ENCODE peak calls at places on chromosome 20, in six cellular contexts. One of them, this sample, is unnamed.

GRCh38 chr20:20205141-20205861 is 153.0 kb downstream of the CFAP61 start:
- DNase-seq in PC-3: no peak
- DNase-seq in NCI-H2171: no peak
- DNase-seq in kidney glomerular epithelial cell: no peak
- DNase-seq in NCI-H2029 treated with DMSO at 0.1 percent for 48 hours: peak; percentile 80
- DNase-seq in neural progenitor cell: no peak
- DNase-seq in this sample: no peak

GRCh38 chr20:1817577-1818211 is 77.5 kb upstream of the SIRPA start:
- DNase-seq in NCI-H2029 treated with DMSO at 0.1 percent for 48 hours: no peak
- DNase-seq in neural progenitor cell: no peak
- DNase-seq in NCI-H2171: no peak
- DNase-seq in PC-3: no peak
- DNase-seq in kidney glomerular epithelial cell: no peak
- DNase-seq in this sample: no peak

GRCh38 chr20:59412896-59413295 is 112.5 kb downstream of the EDN3 start:
- DNase-seq in PC-3: no peak
- DNase-seq in NCI-H2029 treated with DMSO at 0.1 percent for 48 hours: no peak
- DNase-seq in NCI-H2171: peak; percentile 42
- DNase-seq in kidney glomerular epithelial cell: no peak
- DNase-seq in neural progenitor cell: peak; percentile 71
- DNase-seq in this sample: peak; percentile 46

GRCh38 chr20:47493175-47493953 is 8.3 kb upstream of the NCOA3 start:
- DNase-seq in NCI-H2171: peak; percentile 63
- DNase-seq in neural progenitor cell: no peak
- DNase-seq in NCI-H2029 treated with DMSO at 0.1 percent for 48 hours: peak; percentile 96
- DNase-seq in kidney glomerular epithelial cell: peak; percentile 43
- DNase-seq in PC-3: peak; percentile 93
- DNase-seq in this sample: peak; percentile 52

GRCh38 chr20:47866480-47866879 is 81.2 kb upstream of the SULF2 start:
- DNase-seq in NCI-H2171: no peak
- DNase-seq in neural progenitor cell: no peak
- DNase-seq in PC-3: no peak
- DNase-seq in kidney glomerular epithelial cell: no peak
- DNase-seq in NCI-H2029 treated with DMSO at 0.1 percent for 48 hours: no peak
- DNase-seq in this sample: no peak

GRCh38 chr20:43459022-43459942 is 1.6 kb downstream of the SRSF6 start:
- DNase-seq in neural progenitor cell: peak; percentile 34
- DNase-seq in NCI-H2029 treated with DMSO at 0.1 percent for 48 hours: no peak
- DNase-seq in NCI-H2171: no peak
- DNase-seq in kidney glomerular epithelial cell: no peak
- DNase-seq in PC-3: no peak
- DNase-seq in this sample: no peak

GRCh38 chr20:17849901-17850673 is 118.5 kb downstream of the SNX5 start:
- DNase-seq in PC-3: peak; percentile 97
- DNase-seq in NCI-H2171: peak; percentile 40
- DNase-seq in NCI-H2029 treated with DMSO at 0.1 percent for 48 hours: no peak
- DNase-seq in kidney glomerular epithelial cell: peak; percentile 49
- DNase-seq in neural progenitor cell: no peak
- DNase-seq in this sample: no peak

GRCh38 chr20:50727792-50728485 is 3.4 kb upstream of the PARD6B start:
- DNase-seq in NCI-H2029 treated with DMSO at 0.1 percent for 48 hours: no peak
- DNase-seq in NCI-H2171: no peak
- DNase-seq in kidney glomerular epithelial cell: peak; percentile 98
- DNase-seq in PC-3: no peak
- DNase-seq in neural progenitor cell: no peak
- DNase-seq in this sample: no peak

This sample was measured in SK-N-SH.